ENCODE peak calls at places on chromosomes 6 and 20, in seven cellular contexts. D is HepG2, R is H1, C is SK-N-SH, I is K562, O is HCT116, L is GM12878. M is an unnamed sample.

GRCh38 chr20:51258582-51259175 is 235.8 kb upstream of the KCNG1 start:
- DNase-seq in D (no peak), R (no peak), C (no peak), I (no peak), O (no peak), L (no peak), M (no peak)

GRCh38 chr6:10411131-10411914 is 3.6 kb downstream of the TFAP2A start:
- DNase-seq in D (no peak), R (no peak), C (no peak), I (no peak), O (no peak), L (no peak), M (no peak)

GRCh38 chr6:24313477-24314141 is 44.2 kb downstream of the DCDC2 start:
- DNase-seq in D (peak; percentile 93), R (no peak), C (no peak), I (no peak), O (no peak), L (no peak), M (peak; percentile 25)

GRCh38 chr6:45278367-45278766 is 49.8 kb upstream of the RUNX2 start:
- DNase-seq in D (no peak), R (no peak), C (no peak), I (no peak), O (no peak), L (no peak), M (no peak)

GRCh38 chr6:113676972-113677371 is 180.2 kb upstream of the MARCKS start:
- DNase-seq in D (no peak), R (no peak), C (no peak), I (no peak), O (no peak), L (no peak), M (no peak)

GRCh38 chr6:26383624-26384417 is 913 bp downstream of the BTN2A2 start:
- DNase-seq in D (no peak), R (no peak), C (no peak), I (peak; percentile 40), O (no peak), L (no peak), M (peak; percentile 66)

GRCh38 chr6:112929661-112930060 is 582.5 kb downstream of the RFPL4B start:
- DNase-seq in D (no peak), R (no peak), C (no peak), I (no peak), O (no peak), L (no peak), M (peak; percentile 1)

GRCh38 chr6:32799168-32799567 is 17.6 kb downstream of the HLA-DOB start:
- DNase-seq in D (no peak), R (no peak), C (no peak), I (no peak), O (no peak), L (no peak), M (no peak)

GRCh38 chr6:122838060-122838780 is 49.2 kb downstream of the SMPDL3A start:
- DNase-seq in D (peak; percentile 18), R (no peak), C (peak; percentile 14), I (no peak), O (no peak), L (no peak), M (peak; percentile 21)

GRCh38 chr20:45467172-45467571 is 2.4 kb upstream of the WFDC2 start:
- DNase-seq in D (no peak), R (no peak), C (no peak), I (no peak), O (no peak), L (no peak), M (no peak)

GRCh38 chr6:141491684-141492083 is 641.0 kb upstream of the GJE1 start:
- DNase-seq in D (no peak), R (no peak), C (no peak), I (no peak), O (no peak), L (no peak), M (no peak)
- TF ChIP-seq JUND in D (no peak), R (no peak), C (no peak), I (no peak), O (no peak), L (no peak), M (no peak)

GRCh38 chr6:18155864-18156396 is 708 bp downstream of the KDM1B start:
- DNase-seq in D (peak; percentile 85), R (peak; percentile 60), C (peak; percentile 57), I (peak; percentile 68), O (peak; percentile 80), L (peak; percentile 55), M (peak; percentile 86)
- TF ChIP-seq JUND in D (no peak), R (no peak), C (no peak), I (no peak), O (no peak), L (no peak), M (no peak)

GRCh38 chr6:167573461-167574215 is 248.8 kb downstream of the TTLL2 start:
- DNase-seq in D (no peak), R (no peak), C (no peak), I (no peak), O (no peak), L (no peak), M (no peak)
- TF ChIP-seq JUND in D (no peak), R (no peak), C (no peak), I (no peak), O (no peak), L (no peak), M (no peak)

DNA sequence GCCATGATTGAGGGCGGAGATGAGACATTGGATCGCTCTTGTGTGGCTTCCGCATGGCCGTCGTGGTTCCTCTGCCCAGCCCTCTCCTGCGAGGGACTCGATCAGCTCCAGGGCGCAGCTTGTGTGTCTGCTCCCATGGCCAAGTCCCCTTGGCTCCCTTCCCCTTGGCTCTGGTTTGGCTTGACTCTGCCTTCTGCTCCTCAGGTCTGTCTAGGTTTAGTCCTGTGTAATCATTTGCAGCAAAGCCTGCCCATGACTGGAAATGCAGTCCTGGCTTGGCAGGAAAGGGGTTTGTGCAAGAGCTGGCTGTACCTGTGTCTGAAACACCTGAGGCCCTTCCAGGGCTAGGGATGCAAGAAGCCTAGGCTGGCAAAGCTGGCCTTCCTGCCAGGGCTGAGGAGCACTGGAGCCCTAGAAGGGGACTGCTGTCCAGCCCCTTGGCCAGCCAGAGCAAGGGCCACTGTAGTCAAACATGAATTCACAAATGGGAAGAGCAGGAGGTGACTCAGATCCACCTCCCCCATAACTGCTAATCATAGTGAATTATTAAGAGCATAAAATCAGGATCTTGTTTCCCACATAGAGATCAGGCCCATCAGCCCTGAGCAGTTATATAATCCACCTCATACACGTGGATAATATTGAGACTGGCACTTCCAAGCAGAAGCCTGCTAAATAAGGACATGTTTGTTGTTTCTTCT is 196.8 kb downstream of the FARS2 start:
- DNase-seq in D (no peak), R (no peak), C (no peak), I (no peak), O (no peak), L (no peak), M (peak; percentile 91)
- TF ChIP-seq JUND in D (no peak), R (no peak), C (no peak), I (no peak), O (no peak), L (no peak), M (no peak)

GRCh38 chr6:52670502-52671409 is at the start of gene TMEM14A:
- DNase-seq in D (peak; percentile 95), R (peak; percentile 95), C (peak; percentile 96), I (peak; percentile 96), O (peak; percentile 89), L (peak; percentile 68), M (peak; percentile 94)
- TF ChIP-seq JUND in D (no peak), R (no peak), C (no peak), I (no peak), O (no peak), L (no peak), M (no peak)

GRCh38 chr20:37602634-37603033 is 75.0 kb upstream of the BLCAP start:
- DNase-seq in D (no peak), R (no peak), C (no peak), I (no peak), O (no peak), L (no peak), M (no peak)

GRCh38 chr20:37598101-37598530 is 70.4 kb upstream of the BLCAP start:
- DNase-seq in D (no peak), R (peak; percentile 7), C (peak; percentile 76), I (no peak), O (no peak), L (no peak), M (no peak)

GRCh38 chr20:37596890-37597539 is 69.3 kb upstream of the BLCAP start:
- DNase-seq in D (no peak), R (no peak), C (no peak), I (no peak), O (no peak), L (no peak), M (no peak)

GRCh38 chr20:37598611-37599342 is 71.1 kb upstream of the BLCAP start:
- DNase-seq in D (no peak), R (no peak), C (peak; percentile 52), I (no peak), O (no peak), L (no peak), M (no peak)

GRCh38 chr20:37600486-37600885 is 72.8 kb upstream of the BLCAP start:
- DNase-seq in D (no peak), R (no peak), C (no peak), I (no peak), O (no peak), L (no peak), M (no peak)
- TF ChIP-seq JUND in D (no peak), R (no peak), C (no peak), I (no peak), O (no peak), L (no peak), M (no peak)

GRCh38 chr20:1335961-1336698 is 7.2 kb upstream of the SDCBP2 start:
- DNase-seq in D (no peak), R (no peak), C (no peak), I (no peak), O (no peak), L (no peak), M (no peak)

GRCh38 chr20:1333462-1334369 is 4.8 kb upstream of the SDCBP2 start:
- DNase-seq in D (no peak), R (no peak), C (no peak), I (no peak), O (no peak), L (no peak), M (no peak)

GRCh38 chr20:1332749-1333300 is 3.9 kb upstream of the SDCBP2 start:
- DNase-seq in D (no peak), R (no peak), C (no peak), I (no peak), O (no peak), L (no peak), M (no peak)

GRCh38 chr20:1334370-1334731 is 5.4 kb upstream of the SDCBP2 start:
- DNase-seq in D (no peak), R (no peak), C (no peak), I (no peak), O (no peak), L (no peak), M (no peak)

GRCh38 chr20:1334761-1335160 is 5.8 kb upstream of the SDCBP2 start:
- DNase-seq in D (peak; percentile 63), R (no peak), C (no peak), I (peak; percentile 30), O (peak; percentile 27), L (no peak), M (peak; percentile 35)
- TF ChIP-seq JUND in D (no peak), R (no peak), C (no peak), I (no peak), O (no peak), L (no peak), M (no peak)

M was measured in T47D.